ENCODE peak calls at places on chromosome 3, in ten cellular contexts. F is right cardiac atrium; S is endodermal cell; G is lower lobe of right lung; N is Peyer's patch; A is ascending aorta; R is A673; C is CD8-positive, alpha-beta memory T cell; J is A549; W is effector memory CD4-positive, alpha-beta T cell. Y is an unnamed sample. For H3K4me1 and H3K9me3, the result is how much of the 10 kb centered on the place peaks cover.

GRCh38 chr3:100155105-100155504 is 40.8 kb upstream of the FILIP1L start:
- DNase-seq in F (no peak), S (no peak), N (no peak), G (no peak), R (no peak), C (no peak), A (no peak), W (no peak), J (no peak), Y (peak)

GRCh38 chr3:33167716-33168339 is 50.8 kb downstream of the SUSD5 start:
- DNase-seq in A (no peak), S (no peak), G (no peak), F (no peak), J (no peak), C (no peak), R (no peak), W (no peak), N (no peak), Y (no peak)

GRCh38 chr3:49799761-49800160 is at the start of gene CDHR4:
- DNase-seq in J (peak), W (no peak), C (no peak), R (no peak), G (no peak), N (no peak), A (no peak), F (no peak), S (no peak), Y (peak)

GRCh38 chr3:185831195-185831594 is 6.4 kb upstream of the IGF2BP2 start:
- DNase-seq in C (no peak), F (no peak), G (no peak), N (no peak), J (no peak), S (no peak), R (no peak), W (no peak), A (no peak), Y (no peak)

GRCh38 chr3:40237159-40237558 is 72.3 kb upstream of the EIF1B start:
- DNase-seq in S (no peak), W (no peak), J (no peak), C (no peak), N (no peak), R (no peak), G (no peak), F (no peak), A (no peak), Y (no peak)

GRCh38 chr3:135235541-135235940 is 440.5 kb downstream of the EPHB1 start:
- DNase-seq in A (no peak), W (no peak), S (peak), N (no peak), F (no peak), C (no peak), R (no peak), G (no peak), J (no peak), Y (no peak)

GRCh38 chr3:58532794-58533220 is 4.2 kb downstream of the ACOX2 start:
- DNase-seq in S (peak), J (peak), A (no peak), N (peak), R (peak), W (peak), F (peak), C (peak), G (peak), Y (peak)

GRCh38 chr3:195407511-195408409 is 35.1 kb downstream of the ACAP2 start:
- DNase-seq in N (no peak), A (no peak), F (no peak), R (no peak), C (no peak), S (no peak), J (no peak), W (no peak), G (no peak), Y (no peak)

GRCh38 chr3:39809181-39809994 is at the start of gene MYRIP:
- DNase-seq in F (peak), N (no peak), S (peak), W (no peak), J (peak), A (no peak), C (no peak), G (peak), R (peak), Y (peak)

DNA sequence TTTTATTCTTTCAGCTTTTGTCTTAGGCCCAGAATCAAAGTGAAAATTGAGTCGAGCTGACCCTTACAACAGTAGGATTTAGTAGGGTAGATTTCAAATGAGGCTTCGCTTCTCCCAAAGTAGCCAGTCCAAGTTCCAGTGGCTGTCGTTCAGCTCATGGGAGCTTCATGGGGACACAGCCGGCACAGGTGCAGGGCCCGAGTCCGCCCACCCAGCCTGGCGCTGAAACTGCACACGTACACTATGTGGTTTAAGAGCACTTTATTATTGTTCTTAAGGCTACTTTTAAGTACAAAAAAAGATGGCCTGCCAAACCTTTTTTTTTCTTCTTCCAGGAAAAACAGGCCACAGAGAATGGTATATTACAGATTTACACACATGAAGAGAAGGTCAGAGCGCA is 87.9 kb downstream of the VGLL4 start:
- DNase-seq in W (no peak), J (no peak), N (no peak), F (no peak), G (peak), R (no peak), S (no peak), A (no peak), C (no peak), Y (no peak)
- H3K4me1 ChIP-seq in W (under half), J (under half), N (under half), F (under half), G (under half), R (under half), S (under half), A (under half), C (under half), Y (under half)

GRCh38 chr3:137641879-137642278 is 122.2 kb upstream of the SOX14 start:
- DNase-seq in C (no peak), G (no peak), N (no peak), S (peak), R (no peak), F (no peak), J (no peak), A (no peak), W (no peak), Y (no peak)

GRCh38 chr3:137642831-137643230 is 121.3 kb upstream of the SOX14 start:
- DNase-seq in R (no peak), A (no peak), F (no peak), S (peak), N (no peak), W (no peak), C (no peak), J (no peak), G (no peak), Y (no peak)

GRCh38 chr3:137642305-137642704 is 121.8 kb upstream of the SOX14 start:
- DNase-seq in F (no peak), A (no peak), W (no peak), G (no peak), J (no peak), S (peak), N (no peak), C (no peak), R (no peak), Y (no peak)

GRCh38 chr3:137647179-137647578 is 116.9 kb upstream of the SOX14 start:
- DNase-seq in J (no peak), F (no peak), R (no peak), W (no peak), G (no peak), N (no peak), A (no peak), C (no peak), S (peak), Y (no peak)
- H3K9me3 ChIP-seq in J (under half), F (under half), R (under half), W (under half), G (under half), N (under half), A (under half), C (under half), S (under half), Y (under half)

DNA sequence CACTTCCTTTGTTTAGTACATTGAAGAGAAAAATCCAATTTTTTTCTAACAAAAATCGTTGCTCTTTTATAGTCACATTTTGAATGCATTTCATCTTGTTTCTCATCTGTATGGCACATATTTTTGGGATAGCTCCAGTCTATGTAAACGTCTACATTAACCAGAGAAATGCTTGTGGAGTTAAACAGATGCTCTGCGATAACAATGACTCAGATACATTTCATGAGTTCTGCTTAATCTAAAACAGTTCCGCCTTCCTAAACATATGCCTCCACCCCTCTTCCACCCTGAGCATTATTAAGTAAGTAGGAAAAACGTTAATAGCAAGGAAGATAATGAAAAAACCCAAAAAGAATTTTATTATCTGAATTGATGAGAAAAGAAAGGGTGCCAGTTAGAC is 396.1 kb downstream of the TUSC7 start:
- DNase-seq in G (no peak), N (no peak), W (no peak), C (no peak), R (no peak), S (no peak), J (no peak), F (no peak), A (no peak), Y (peak)
- H3K4me3 ChIP-seq in G (no peak), N (no peak), W (no peak), C (no peak), R (no peak), S (no peak), J (no peak), F (no peak), A (no peak), Y (no peak)

GRCh38 chr3:27521872-27522265 is 37.7 kb upstream of the SLC4A7 start:
- DNase-seq in F (no peak), G (no peak), R (no peak), J (no peak), W (no peak), C (no peak), A (no peak), N (no peak), S (no peak), Y (no peak)

GRCh38 chr3:27532426-27532825 is 48.2 kb upstream of the SLC4A7 start:
- DNase-seq in R (no peak), S (peak), N (no peak), C (no peak), J (no peak), A (no peak), F (no peak), W (no peak), G (no peak), Y (no peak)

GRCh38 chr3:27521179-27521871 is 37.1 kb upstream of the SLC4A7 start:
- DNase-seq in R (no peak), J (peak), S (no peak), N (no peak), W (no peak), A (no peak), C (no peak), G (no peak), F (no peak), Y (peak)

GRCh38 chr3:27528798-27529197 is 44.6 kb upstream of the SLC4A7 start:
- DNase-seq in S (no peak), W (no peak), R (no peak), A (no peak), F (no peak), N (no peak), J (no peak), C (no peak), G (no peak), Y (no peak)

GRCh38 chr3:27526614-27527315 is 42.6 kb upstream of the SLC4A7 start:
- DNase-seq in N (no peak), W (no peak), S (no peak), A (no peak), F (no peak), R (no peak), J (no peak), C (no peak), G (no peak), Y (no peak)
- H3K4me1 ChIP-seq in N (under half), W (under half), S (under half), A (under half), F (under half), R (under half), J (under half), C (under half), G (under half), Y (under half)

DNA sequence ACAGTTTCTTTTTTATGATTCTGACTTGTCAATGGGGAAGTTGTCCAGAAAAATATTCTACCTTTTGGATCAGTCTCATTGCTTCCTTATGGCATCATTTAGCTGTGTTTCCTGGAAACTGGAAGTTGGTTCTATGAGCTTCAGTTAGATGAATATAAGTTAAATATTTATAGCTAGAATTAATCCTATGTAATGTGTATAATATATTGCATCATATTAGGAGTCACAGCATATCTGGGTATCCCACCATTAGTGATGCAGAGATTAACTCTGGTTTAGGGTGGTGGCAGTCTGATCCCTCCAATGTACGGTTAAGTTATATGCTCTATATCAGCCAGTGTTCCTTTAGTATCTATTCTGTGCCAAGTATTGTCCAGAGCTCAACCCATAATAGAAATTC is 19.3 kb downstream of the KLHL24 start:
- DNase-seq in R (no peak), N (no peak), W (no peak), G (no peak), J (no peak), F (no peak), A (no peak), S (no peak), C (no peak), Y (no peak)
- H3K9me3 ChIP-seq in R (under half), N (under half), W (under half), G (under half), J (under half), F (under half), A (under half), S (half or more), C (under half), Y (under half)

GRCh38 chr3:124702950-124703349 is 27.3 kb upstream of the UMPS start:
- DNase-seq in A (no peak), J (no peak), W (no peak), S (no peak), N (no peak), C (no peak), F (no peak), G (no peak), R (no peak), Y (no peak)

GRCh38 chr3:124699033-124699432 is 31.2 kb upstream of the UMPS start:
- DNase-seq in R (no peak), J (no peak), C (no peak), S (no peak), F (no peak), N (no peak), G (no peak), W (no peak), A (no peak), Y (no peak)

GRCh38 chr3:124699686-124700396 is 30.4 kb upstream of the UMPS start:
- DNase-seq in W (no peak), A (no peak), R (no peak), F (no peak), J (no peak), N (no peak), S (peak), C (no peak), G (no peak), Y (no peak)

GRCh38 chr3:124701687-124702086 is 28.6 kb upstream of the UMPS start:
- DNase-seq in S (no peak), N (no peak), C (no peak), F (no peak), A (no peak), W (no peak), G (no peak), J (no peak), R (peak), Y (peak)

DNA sequence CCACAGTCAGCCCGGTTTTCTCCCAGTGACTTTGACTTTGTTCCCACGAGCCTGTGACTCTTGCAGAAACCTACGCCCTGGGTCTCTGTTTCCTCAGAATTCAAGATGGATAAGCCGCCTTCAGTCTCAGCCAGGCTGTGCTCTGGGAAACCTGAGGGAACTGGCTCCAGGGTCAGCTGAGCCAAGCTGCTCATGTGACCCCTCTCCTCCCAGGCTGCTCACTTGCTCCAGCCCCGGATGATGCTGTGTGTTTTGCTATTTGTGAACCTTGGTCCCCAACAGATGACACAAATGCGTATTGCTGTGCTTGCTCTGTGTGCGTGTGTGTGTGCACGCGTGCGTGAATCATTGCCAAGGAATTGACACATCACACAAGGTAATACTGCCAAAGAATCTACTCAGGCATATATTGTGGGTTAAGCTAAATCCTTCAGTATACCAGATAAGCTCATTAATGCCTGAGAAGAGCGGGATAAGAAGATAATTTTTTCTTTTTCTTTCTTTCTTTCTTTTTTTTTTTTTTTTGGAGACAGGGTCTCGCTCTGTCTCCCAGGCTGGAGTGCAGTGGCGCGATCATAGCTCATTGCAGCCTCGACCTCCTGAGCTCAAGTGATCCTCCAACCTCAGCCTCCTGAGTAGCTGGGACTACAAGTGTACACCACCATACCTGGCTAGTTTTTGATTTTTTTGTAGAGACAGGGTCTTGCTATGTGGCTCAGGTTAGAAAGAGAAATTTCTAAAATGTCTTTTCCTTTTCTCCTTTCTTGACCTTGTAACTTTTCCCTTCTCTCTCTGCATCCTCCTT is 29.2 kb upstream of the UMPS start:
- DNase-seq in J (no peak), A (no peak), G (no peak), W (no peak), C (no peak), S (peak), N (no peak), F (no peak), R (no peak), Y (no peak)
- H3K4me3 ChIP-seq in J (no peak), A (no peak), G (no peak), W (no peak), C (no peak), S (no peak), N (no peak), F (no peak), R (no peak), Y (no peak)

Y was measured in adipocyte.